ENCODE peak calls at places on chromosomes 11 and 22, in five cellular contexts. X is stimulated activated CD4-positive, alpha-beta T cell treated with anti-CD3 and anti-CD28 coated beads, Interleukin-1b, Interleukin-23, amount 100 ng/mL, for 48 hours; M is MCF 10A; D is activated CD8-positive, alpha-beta memory T cell treated with anti-CD3 and anti-CD28 coated beads, Interleukin-2, amount 50 U/mL, for 48 hours; P is suprapubic skin. B is an unnamed sample.

GRCh38 chr11:1918436-1919315 is 827 bp upstream of the TNNT3 start:
- DNase-seq in X (no peak), M (peak), D (no peak), P (no peak), B (no peak)

GRCh38 chr11:93099811-93100210 is 98.0 kb downstream of the SLC36A4 start:
- DNase-seq in X (no peak), M (no peak), D (no peak), P (no peak), B (no peak)

GRCh38 chr11:8220261-8221024 is 43.2 kb downstream of the LMO1 start:
- DNase-seq in X (no peak), M (no peak), D (no peak), P (no peak), B (no peak)

GRCh38 chr11:70456921-70457532 is 58.7 kb downstream of the CTTN start:
- DNase-seq in X (no peak), M (no peak), D (no peak), P (no peak), B (no peak)

GRCh38 chr11:78417175-78417887 is at the start of gene GAB2:
- DNase-seq in X (no peak), M (no peak), D (no peak), P (no peak), B (no peak)

GRCh38 chr22:40602231-40602630 is 34.3 kb downstream of the MRTFA start:
- DNase-seq in X (no peak), M (no peak), D (no peak), P (no peak), B (no peak)

GRCh38 chr22:47205081-47205491 is 442.6 kb downstream of the TBC1D22A start:
- DNase-seq in X (no peak), M (no peak), D (peak), P (peak), B (no peak)

GRCh38 chr11:84763931-84764330 is 863.2 kb downstream of the DLG2 start:
- DNase-seq in X (no peak), M (no peak), D (no peak), P (no peak), B (no peak)

GRCh38 chr22:47162865-47163264 is 400.4 kb downstream of the TBC1D22A start:
- DNase-seq in X (no peak), M (no peak), D (no peak), P (peak), B (no peak)

GRCh38 chr22:39530692-39531331 is 1.7 kb downstream of the RPS19BP1 start:
- DNase-seq in X (no peak), M (peak), D (no peak), P (no peak), B (no peak)

GRCh38 chr22:27711756-27712155 is 89.8 kb downstream of the MN1 start:
- DNase-seq in X (no peak), M (no peak), D (no peak), P (no peak), B (no peak)

GRCh38 chr11:2150206-2150847 is 10.7 kb downstream of the INS start:
- DNase-seq in X (no peak), M (peak), D (no peak), P (no peak), B (no peak)

GRCh38 chr11:27183672-27184457 is 143.2 kb downstream of the BBOX1 start:
- DNase-seq in X (peak), M (peak), D (no peak), P (no peak), B (peak)

GRCh38 chr22:28479912-28480311 is 199.7 kb downstream of the TTC28 start:
- DNase-seq in X (no peak), M (no peak), D (no peak), P (no peak), B (no peak)

GRCh38 chr11:18527512-18527911 is 770 bp upstream of the TSG101 start:
- DNase-seq in X (no peak), M (peak), D (no peak), P (no peak), B (no peak)

GRCh38 chr11:7538023-7538422 is 24.2 kb downstream of the PPFIBP2 start:
- DNase-seq in X (peak), M (no peak), D (no peak), P (no peak), B (no peak)

GRCh38 chr11:71144010-71144409 is 108.4 kb downstream of the SHANK2 start:
- DNase-seq in X (no peak), M (no peak), D (no peak), P (no peak), B (no peak)